ENCODE peak calls at places on chromosomes 2 and 18, in four cellular contexts. H, D, M and U are unnamed samples.

GRCh38 chr2:215460682-215461081 is 24.8 kb upstream of the FN1 start:
- DNase-seq in D (no peak), M (peak), H (no peak), U (peak)

GRCh38 chr2:47964722-47965434 is 58.6 kb upstream of the FBXO11 start:
- DNase-seq in D (no peak), H (no peak), M (no peak), U (no peak)

GRCh38 chr18:75859533-75859932 is 432.0 kb upstream of the SMIM21 start:
- DNase-seq in D (no peak), M (no peak), H (no peak), U (no peak)

GRCh38 chr18:3441290-3441689 is 8.7 kb upstream of the TGIF1 start:
- DNase-seq in M (no peak), H (peak), D (peak), U (no peak)

GRCh38 chr2:127581050-127581345 is 45.5 kb downstream of the MYO7B start:
- DNase-seq in M (no peak), D (no peak), H (no peak), U (no peak)

GRCh38 chr2:6896930-6897759 is 19.6 kb downstream of the RSAD2 start:
- DNase-seq in M (no peak), D (peak), H (peak), U (no peak)

GRCh38 chr2:127398239-127398590 is 10.4 kb upstream of the MAP3K2 start:
- DNase-seq in M (peak), H (peak), D (peak), U (peak)

GRCh38 chr2:9473985-9474360 is 378 bp upstream of the IAH1 start:
- DNase-seq in M (peak), D (peak), H (peak), U (no peak)

GRCh38 chr2:222949073-222949472 is 88.2 kb downstream of the ACSL3 start:
- DNase-seq in H (no peak), M (no peak), D (no peak), U (no peak)

GRCh38 chr2:69026026-69026425 is 13.0 kb downstream of the ANTXR1 start:
- DNase-seq in H (peak), D (no peak), M (no peak), U (no peak)

GRCh38 chr18:12659904-12660605 is 2.1 kb upstream of the SPIRE1 start:
- DNase-seq in D (peak), M (peak), H (peak), U (no peak)

GRCh38 chr18:21363411-21363810 is 121.4 kb downstream of the GREB1L start:
- DNase-seq in M (no peak), H (no peak), D (no peak), U (no peak)

GRCh38 chr2:79512442-79513401 is at the start of gene CTNNA2:
- DNase-seq in D (peak), H (peak), M (peak), U (no peak)

GRCh38 chr2:136212426-136213378 is 94.8 kb upstream of the CXCR4 start:
- DNase-seq in M (no peak), D (no peak), H (no peak), U (no peak)

GRCh38 chr2:176164184-176164802 is 7.2 kb downstream of the HOXD3 start:
- DNase-seq in H (no peak), D (no peak), M (no peak), U (no peak)

GRCh38 chr2:23456881-23457760 is 72.1 kb downstream of the KLHL29 start:
- DNase-seq in H (no peak), M (no peak), D (no peak), U (no peak)

GRCh38 chr2:34102359-34102758 is 503.3 kb upstream of the FAM98A start:
- DNase-seq in D (no peak), H (no peak), M (no peak), U (no peak)

GRCh38 chr2:12544221-12544558 is 172.5 kb upstream of the TRIB2 start:
- DNase-seq in H (no peak), M (no peak), D (no peak), U (no peak)

GRCh38 chr2:28736034-28736433 is 15.6 kb upstream of the PPP1CB start:
- DNase-seq in M (peak), H (peak), D (peak), U (no peak)

GRCh38 chr2:149261672-149262071 is 68.7 kb upstream of the LYPD6 start:
- DNase-seq in M (no peak), D (no peak), H (no peak), U (no peak)

GRCh38 chr2:127589358-127589757 is 53.9 kb downstream of the MYO7B start:
- DNase-seq in M (no peak), H (no peak), D (no peak), U (no peak)

GRCh38 chr2:223528036-223528435 is 74.1 kb downstream of the SCG2 start:
- DNase-seq in H (no peak), M (no peak), D (no peak), U (no peak)

GRCh38 chr2:48439102-48439501 is 90.9 kb upstream of the STON1 start:
- DNase-seq in H (no peak), D (no peak), M (no peak), U (no peak)

GRCh38 chr2:12928197-12928596 is 211.5 kb downstream of the TRIB2 start:
- DNase-seq in H (no peak), D (peak), M (peak), U (peak)

GRCh38 chr2:20868377-20868776 is 45.5 kb upstream of the LDAH start:
- DNase-seq in H (no peak), M (no peak), D (no peak), U (no peak)

GRCh38 chr2:175461839-175462238 is 280.3 kb upstream of the ATP5MC3 start:
- DNase-seq in H (no peak), D (no peak), M (no peak), U (no peak)

GRCh38 chr2:47002480-47003381 is 87.1 kb upstream of the MCFD2 start:
- DNase-seq in D (peak), M (peak), H (peak), U (no peak)

GRCh38 chr2:16187517-16187887 is 247.2 kb downstream of the MYCN start:
- DNase-seq in M (no peak), H (no peak), D (no peak), U (no peak)

GRCh38 chr2:239153806-239154591 is 246.8 kb downstream of the HDAC4 start:
- DNase-seq in H (no peak), M (no peak), D (no peak), U (no peak)

GRCh38 chr2:94879982-94880377 is 8.8 kb downstream of the TEKT4 start:
- DNase-seq in H (no peak), M (no peak), D (no peak), U (no peak)

GRCh38 chr18:75854174-75854573 is 426.7 kb upstream of the SMIM21 start:
- DNase-seq in H (no peak), M (no peak), D (no peak), U (no peak)

GRCh38 chr2:128681351-128681906 is 362.8 kb upstream of the HS6ST1 start:
- DNase-seq in D (no peak), M (no peak), H (no peak), U (no peak)

GRCh38 chr2:1995987-1996386 is 251.7 kb upstream of the PXDN start:
- DNase-seq in D (no peak), H (peak), M (no peak), U (no peak)

GRCh38 chr2:222884114-222884764 is 23.4 kb downstream of the ACSL3 start:
- DNase-seq in D (no peak), M (no peak), H (no peak), U (no peak)

GRCh38 chr18:22547807-22548561 is 130.3 kb upstream of the CTAGE1 start:
- DNase-seq in D (no peak), H (no peak), M (no peak), U (no peak)

GRCh38 chr2:66839551-66840320 is 404.8 kb downstream of the MEIS1 start:
- DNase-seq in D (no peak), M (peak), H (no peak), U (peak)

GRCh38 chr2:201267278-201268030 is 7.1 kb downstream of the CASP8 start:
- DNase-seq in M (no peak), D (no peak), H (no peak), U (no peak)

GRCh38 chr2:224032283-224032682 is 6.8 kb downstream of the SERPINE2 start:
- DNase-seq in M (no peak), D (no peak), H (no peak), U (no peak)

GRCh38 chr2:231707625-231708049 is 688 bp upstream of the PTMA start:
- DNase-seq in H (no peak), D (peak), M (no peak), U (no peak)

GRCh38 chr2:178478102-178478441 is 328 bp downstream of the FKBP7 start:
- DNase-seq in D (no peak), M (peak), H (no peak), U (no peak)